ENCODE peak calls at places on chromosomes 3 and 15, in eight cellular contexts. One of them, this sample, is unnamed.
A peak's percentile ranks its signal among the peaks of the same experiment; 100 is the strongest.

GRCh38 chr3:85355572-85355971 is 396.8 kb downstream of the CADM2 start:
- DNase-seq in PC-9: no peak
- DNase-seq in right cardiac atrium: no peak
- DNase-seq in sigmoid colon: no peak
- DNase-seq in osteoblast: no peak
- DNase-seq in activated CD4-positive, alpha-beta T cell treated with anti-CD3 and anti-CD28 coated beads, Interleukin-2, amount 50 U/mL, for 24 hours: no peak
- DNase-seq in transverse colon: no peak
- DNase-seq in fibroblast of lung: no peak
- DNase-seq in this sample: no peak

GRCh38 chr3:22859618-22860017 is 343.5 kb upstream of the UBE2E2 start:
- DNase-seq in PC-9: no peak
- DNase-seq in right cardiac atrium: no peak
- DNase-seq in sigmoid colon: no peak
- DNase-seq in osteoblast: no peak
- DNase-seq in activated CD4-positive, alpha-beta T cell treated with anti-CD3 and anti-CD28 coated beads, Interleukin-2, amount 50 U/mL, for 24 hours: no peak
- DNase-seq in transverse colon: no peak
- DNase-seq in fibroblast of lung: no peak
- DNase-seq in this sample: no peak

GRCh38 chr15:93478922-93479321 is 389.9 kb upstream of the RGMA start:
- DNase-seq in PC-9: no peak
- DNase-seq in right cardiac atrium: no peak
- DNase-seq in sigmoid colon: no peak
- DNase-seq in osteoblast: no peak
- DNase-seq in activated CD4-positive, alpha-beta T cell treated with anti-CD3 and anti-CD28 coated beads, Interleukin-2, amount 50 U/mL, for 24 hours: no peak
- DNase-seq in transverse colon: no peak
- DNase-seq in fibroblast of lung: no peak
- DNase-seq in this sample: no peak

GRCh38 chr15:78620021-78620838 is 566 bp downstream of the CHRNA3 start:
- DNase-seq in PC-9: no peak
- DNase-seq in right cardiac atrium: no peak
- DNase-seq in sigmoid colon: no peak
- DNase-seq in osteoblast: peak; percentile 91
- DNase-seq in activated CD4-positive, alpha-beta T cell treated with anti-CD3 and anti-CD28 coated beads, Interleukin-2, amount 50 U/mL, for 24 hours: no peak
- DNase-seq in transverse colon: no peak
- DNase-seq in fibroblast of lung: peak; percentile 18
- DNase-seq in this sample: no peak

GRCh38 chr15:38050529-38050928 is 116.1 kb downstream of the TMCO5A start:
- DNase-seq in PC-9: no peak
- DNase-seq in right cardiac atrium: no peak
- DNase-seq in sigmoid colon: no peak
- DNase-seq in osteoblast: no peak
- DNase-seq in activated CD4-positive, alpha-beta T cell treated with anti-CD3 and anti-CD28 coated beads, Interleukin-2, amount 50 U/mL, for 24 hours: no peak
- DNase-seq in transverse colon: no peak
- DNase-seq in fibroblast of lung: peak; percentile 72
- DNase-seq in this sample: no peak

GRCh38 chr3:171328419-171329082 is 131.7 kb downstream of the TNIK start:
- DNase-seq in PC-9: peak; percentile 57
- DNase-seq in right cardiac atrium: peak; percentile 49
- DNase-seq in sigmoid colon: no peak
- DNase-seq in osteoblast: no peak
- DNase-seq in activated CD4-positive, alpha-beta T cell treated with anti-CD3 and anti-CD28 coated beads, Interleukin-2, amount 50 U/mL, for 24 hours: no peak
- DNase-seq in transverse colon: peak; percentile 62
- DNase-seq in fibroblast of lung: no peak
- DNase-seq in this sample: no peak

GRCh38 chr15:56805466-56806146 is 72.3 kb upstream of the ZNF280D start:
- DNase-seq in PC-9: peak; percentile 61
- DNase-seq in right cardiac atrium: no peak
- DNase-seq in sigmoid colon: no peak
- DNase-seq in osteoblast: peak; percentile 34
- DNase-seq in activated CD4-positive, alpha-beta T cell treated with anti-CD3 and anti-CD28 coated beads, Interleukin-2, amount 50 U/mL, for 24 hours: no peak
- DNase-seq in transverse colon: no peak
- DNase-seq in fibroblast of lung: peak; percentile 93
- DNase-seq in this sample: no peak

GRCh38 chr3:151227438-151228290 is 24.6 kb upstream of the GPR171 start:
- DNase-seq in PC-9: peak; percentile 58
- DNase-seq in right cardiac atrium: peak; percentile 82
- DNase-seq in sigmoid colon: peak; percentile 84
- DNase-seq in osteoblast: peak; percentile 71
- DNase-seq in activated CD4-positive, alpha-beta T cell treated with anti-CD3 and anti-CD28 coated beads, Interleukin-2, amount 50 U/mL, for 24 hours: peak; percentile 55
- DNase-seq in transverse colon: peak; percentile 79
- DNase-seq in fibroblast of lung: peak; percentile 78
- DNase-seq in this sample: peak; percentile 65

GRCh38 chr3:44428910-44429309 is 48.6 kb downstream of the ZNF445 start:
- DNase-seq in PC-9: no peak
- DNase-seq in right cardiac atrium: peak; percentile 50
- DNase-seq in sigmoid colon: no peak
- DNase-seq in osteoblast: no peak
- DNase-seq in activated CD4-positive, alpha-beta T cell treated with anti-CD3 and anti-CD28 coated beads, Interleukin-2, amount 50 U/mL, for 24 hours: no peak
- DNase-seq in transverse colon: no peak
- DNase-seq in fibroblast of lung: no peak
- DNase-seq in this sample: no peak

GRCh38 chr3:50454671-50455070 is 48.8 kb downstream of the CACNA2D2 start:
- DNase-seq in PC-9: no peak
- DNase-seq in right cardiac atrium: peak; percentile 30
- DNase-seq in sigmoid colon: no peak
- DNase-seq in osteoblast: no peak
- DNase-seq in activated CD4-positive, alpha-beta T cell treated with anti-CD3 and anti-CD28 coated beads, Interleukin-2, amount 50 U/mL, for 24 hours: no peak
- DNase-seq in transverse colon: no peak
- DNase-seq in fibroblast of lung: no peak
- DNase-seq in this sample: no peak

GRCh38 chr3:14143271-14143605 is 18.4 kb downstream of the TMEM43 start:
- DNase-seq in PC-9: no peak
- DNase-seq in right cardiac atrium: no peak
- DNase-seq in sigmoid colon: no peak
- DNase-seq in osteoblast: peak; percentile 93
- DNase-seq in activated CD4-positive, alpha-beta T cell treated with anti-CD3 and anti-CD28 coated beads, Interleukin-2, amount 50 U/mL, for 24 hours: no peak
- DNase-seq in transverse colon: no peak
- DNase-seq in fibroblast of lung: peak; percentile 66
- DNase-seq in this sample: no peak

GRCh38 chr3:12463686-12464085 is 20.6 kb upstream of the TSEN2 start:
- DNase-seq in PC-9: no peak
- DNase-seq in right cardiac atrium: no peak
- DNase-seq in sigmoid colon: no peak
- DNase-seq in osteoblast: no peak
- DNase-seq in activated CD4-positive, alpha-beta T cell treated with anti-CD3 and anti-CD28 coated beads, Interleukin-2, amount 50 U/mL, for 24 hours: no peak
- DNase-seq in transverse colon: no peak
- DNase-seq in fibroblast of lung: no peak
- DNase-seq in this sample: no peak

This sample was measured in stimulated activated CD8-positive, alpha-beta memory T cell treated with anti-CD3 and anti-CD28 coated beads, Interleukin-2, amount 100 ng/mL, for 48 hours.